ENCODE peak calls at places on chromosomes 2 and 18, in six cellular contexts. One of them, this sample, is unnamed.
A peak's percentile ranks its signal among the peaks of the same experiment; 100 is the strongest.

GRCh38 chr2:21096458-21096857 is 27.3 kb upstream of the TDRD15 start:
- DNase-seq in NCI-H1417: no peak
- DNase-seq in H4: no peak
- DNase-seq in activated T-helper 1 cell treated with Interleukin-2 at 50 U/mL for 16 hours: no peak
- DNase-seq in activated T-cell treated with anti-CD3 and anti-CD28 coated beads, Interleukin-2, amount 50 U/mL, for 4 hours: no peak
- DNase-seq in HS-5: no peak
- DNase-seq in this sample: no peak

GRCh38 chr2:173090291-173090877 is 14.7 kb downstream of the MAP3K20 start:
- DNase-seq in HS-5: no peak
- DNase-seq in activated T-cell treated with anti-CD3 and anti-CD28 coated beads, Interleukin-2, amount 50 U/mL, for 4 hours: no peak
- DNase-seq in activated T-helper 1 cell treated with Interleukin-2 at 50 U/mL for 16 hours: no peak
- DNase-seq in NCI-H1417: no peak
- DNase-seq in H4: peak; percentile 63
- DNase-seq in this sample: no peak

GRCh38 chr2:191215666-191216065 is 29.5 kb upstream of the MYO1B start:
- DNase-seq in activated T-cell treated with anti-CD3 and anti-CD28 coated beads, Interleukin-2, amount 50 U/mL, for 4 hours: no peak
- DNase-seq in H4: no peak
- DNase-seq in activated T-helper 1 cell treated with Interleukin-2 at 50 U/mL for 16 hours: no peak
- DNase-seq in HS-5: no peak
- DNase-seq in NCI-H1417: no peak
- DNase-seq in this sample: no peak

GRCh38 chr2:38750011-38750792 is 959 bp downstream of the SRSF7 start:
- DNase-seq in activated T-helper 1 cell treated with Interleukin-2 at 50 U/mL for 16 hours: peak; percentile 41
- DNase-seq in H4: peak; percentile 16
- DNase-seq in activated T-cell treated with anti-CD3 and anti-CD28 coated beads, Interleukin-2, amount 50 U/mL, for 4 hours: peak; percentile 50
- DNase-seq in HS-5: no peak
- DNase-seq in NCI-H1417: peak; percentile 63
- DNase-seq in this sample: peak; percentile 36

GRCh38 chr2:37798315-37799005 is 126.6 kb upstream of the RMDN2 start:
- DNase-seq in activated T-helper 1 cell treated with Interleukin-2 at 50 U/mL for 16 hours: no peak
- DNase-seq in H4: no peak
- DNase-seq in HS-5: no peak
- DNase-seq in activated T-cell treated with anti-CD3 and anti-CD28 coated beads, Interleukin-2, amount 50 U/mL, for 4 hours: no peak
- DNase-seq in NCI-H1417: no peak
- DNase-seq in this sample: no peak

GRCh38 chr2:241116606-241117560 is 14.8 kb upstream of the MTERF4 start:
- DNase-seq in H4: no peak
- DNase-seq in activated T-helper 1 cell treated with Interleukin-2 at 50 U/mL for 16 hours: no peak
- DNase-seq in activated T-cell treated with anti-CD3 and anti-CD28 coated beads, Interleukin-2, amount 50 U/mL, for 4 hours: no peak
- DNase-seq in NCI-H1417: no peak
- DNase-seq in HS-5: no peak
- DNase-seq in this sample: no peak

GRCh38 chr2:163266772-163267171 is 428.2 kb upstream of the KCNH7 start:
- DNase-seq in H4: peak; percentile 54
- DNase-seq in activated T-helper 1 cell treated with Interleukin-2 at 50 U/mL for 16 hours: no peak
- DNase-seq in activated T-cell treated with anti-CD3 and anti-CD28 coated beads, Interleukin-2, amount 50 U/mL, for 4 hours: no peak
- DNase-seq in HS-5: peak; percentile 94
- DNase-seq in NCI-H1417: no peak
- DNase-seq in this sample: no peak

GRCh38 chr18:59180150-59180845 is 39.7 kb upstream of the GRP start:
- DNase-seq in HS-5: peak; percentile 23
- DNase-seq in activated T-cell treated with anti-CD3 and anti-CD28 coated beads, Interleukin-2, amount 50 U/mL, for 4 hours: no peak
- DNase-seq in H4: no peak
- DNase-seq in activated T-helper 1 cell treated with Interleukin-2 at 50 U/mL for 16 hours: no peak
- DNase-seq in NCI-H1417: no peak
- DNase-seq in this sample: no peak

GRCh38 chr2:20877944-20878343 is 55.0 kb upstream of the LDAH start:
- DNase-seq in NCI-H1417: no peak
- DNase-seq in activated T-cell treated with anti-CD3 and anti-CD28 coated beads, Interleukin-2, amount 50 U/mL, for 4 hours: no peak
- DNase-seq in activated T-helper 1 cell treated with Interleukin-2 at 50 U/mL for 16 hours: no peak
- DNase-seq in HS-5: no peak
- DNase-seq in H4: no peak
- DNase-seq in this sample: no peak

GRCh38 chr18:58097127-58097906 is 53.3 kb downstream of the NEDD4L start:
- DNase-seq in H4: peak; percentile 27
- DNase-seq in activated T-helper 1 cell treated with Interleukin-2 at 50 U/mL for 16 hours: no peak
- DNase-seq in activated T-cell treated with anti-CD3 and anti-CD28 coated beads, Interleukin-2, amount 50 U/mL, for 4 hours: no peak
- DNase-seq in NCI-H1417: no peak
- DNase-seq in HS-5: no peak
- DNase-seq in this sample: no peak

This sample was measured in activated T-helper 9 cell treated with anti-CD3 and anti-CD28 coated beads, Interleukin-2, amount 50 U/mL, for 16 hours.